ENCODE peak calls at places on chromosomes 2 and 18, in six cellular contexts. X is spleen, Y is stomach, S is A549, N is transverse colon, B is uterus. D is an unnamed sample. For H3K4me1, the result is how much of the 10 kb centered on the place peaks cover.

GRCh38 chr18:69697069-69697468 is 250.6 kb downstream of the CD226 start:
- DNase-seq in X (no peak), Y (no peak), S (no peak), N (no peak), B (no peak), D (no peak)

GRCh38 chr2:99710720-99711612 is 221.1 kb upstream of the REV1 start:
- DNase-seq in X (no peak), Y (no peak), S (no peak), N (no peak), B (no peak), D (no peak)

GRCh38 chr2:199684832-199685231 is 166.2 kb downstream of the FTCDNL1 start:
- DNase-seq in X (no peak), Y (no peak), S (no peak), N (no peak), B (no peak), D (no peak)

GRCh38 chr2:197184959-197185586 is 125.5 kb downstream of the ANKRD44 start:
- DNase-seq in X (peak), Y (peak), S (no peak), N (no peak), B (peak), D (peak)

GRCh38 chr2:217994776-217995274 is 8.0 kb downstream of the TNS1 start:
- DNase-seq in X (no peak), Y (no peak), S (peak), N (no peak), B (no peak), D (no peak)

GRCh38 chr2:105141099-105141614 is 100.4 kb upstream of the GPR45 start:
- DNase-seq in X (no peak), Y (no peak), S (no peak), N (no peak), B (no peak), D (no peak)

GRCh38 chr2:54808642-54809041 is 85.2 kb downstream of the EML6 start:
- DNase-seq in X (no peak), Y (no peak), S (no peak), N (no peak), B (no peak), D (no peak)

GRCh38 chr2:174593041-174593440 is 4.6 kb downstream of the WIPF1 start:
- DNase-seq in X (no peak), Y (no peak), S (no peak), N (no peak), B (no peak), D (no peak)

GRCh38 chr2:30790879-30791278 is 16.4 kb downstream of the CAPN13 start:
- DNase-seq in X (no peak), Y (no peak), S (no peak), N (no peak), B (no peak), D (no peak)

GRCh38 chr18:9831723-9832199 is 54.0 kb upstream of the TXNDC2 start:
- DNase-seq in X (no peak), Y (no peak), S (no peak), N (no peak), B (no peak), D (no peak)

GRCh38 chr2:33068261-33068660 is 121.5 kb downstream of the LTBP1 start:
- DNase-seq in X (no peak), Y (no peak), S (peak), N (no peak), B (no peak), D (no peak)

GRCh38 chr2:129936334-129936934 is 43.0 kb upstream of the RAB6C start:
- DNase-seq in X (no peak), Y (peak), S (no peak), N (peak), B (peak), D (peak)

GRCh38 chr2:65835106-65835505 is 402.7 kb upstream of the SPRED2 start:
- DNase-seq in X (no peak), Y (no peak), S (no peak), N (no peak), B (no peak), D (no peak)

GRCh38 chr2:205743982-205744644 is 61.8 kb downstream of the NRP2 start:
- DNase-seq in X (no peak), Y (no peak), S (no peak), N (no peak), B (no peak), D (no peak)

GRCh38 chr2:65566617-65567016 is 134.2 kb upstream of the SPRED2 start:
- DNase-seq in X (peak), Y (no peak), S (no peak), N (no peak), B (no peak), D (no peak)

GRCh38 chr2:18795881-18796280 is 206.5 kb upstream of the NT5C1B start:
- DNase-seq in X (no peak), Y (no peak), S (no peak), N (no peak), B (no peak), D (no peak)

GRCh38 chr2:185436787-185437372 is 301.7 kb upstream of the FSIP2 start:
- DNase-seq in X (no peak), Y (no peak), S (no peak), N (no peak), B (no peak), D (no peak)

GRCh38 chr2:211068108-211068780 is 511.8 kb downstream of the CPS1 start:
- DNase-seq in X (no peak), Y (no peak), S (no peak), N (no peak), B (no peak), D (no peak)

GRCh38 chr2:2881507-2881906 is 496.1 kb downstream of the EIPR1 start:
- DNase-seq in X (no peak), Y (no peak), S (no peak), N (no peak), B (no peak), D (no peak)

GRCh38 chr2:20589975-20590703 is 60.8 kb downstream of the HS1BP3 start:
- DNase-seq in X (peak), Y (peak), S (no peak), N (peak), B (peak), D (no peak)

GRCh38 chr18:44080054-44080453 is 600.6 kb upstream of the SETBP1 start:
- DNase-seq in X (no peak), Y (no peak), S (no peak), N (no peak), B (no peak), D (no peak)

DNA sequence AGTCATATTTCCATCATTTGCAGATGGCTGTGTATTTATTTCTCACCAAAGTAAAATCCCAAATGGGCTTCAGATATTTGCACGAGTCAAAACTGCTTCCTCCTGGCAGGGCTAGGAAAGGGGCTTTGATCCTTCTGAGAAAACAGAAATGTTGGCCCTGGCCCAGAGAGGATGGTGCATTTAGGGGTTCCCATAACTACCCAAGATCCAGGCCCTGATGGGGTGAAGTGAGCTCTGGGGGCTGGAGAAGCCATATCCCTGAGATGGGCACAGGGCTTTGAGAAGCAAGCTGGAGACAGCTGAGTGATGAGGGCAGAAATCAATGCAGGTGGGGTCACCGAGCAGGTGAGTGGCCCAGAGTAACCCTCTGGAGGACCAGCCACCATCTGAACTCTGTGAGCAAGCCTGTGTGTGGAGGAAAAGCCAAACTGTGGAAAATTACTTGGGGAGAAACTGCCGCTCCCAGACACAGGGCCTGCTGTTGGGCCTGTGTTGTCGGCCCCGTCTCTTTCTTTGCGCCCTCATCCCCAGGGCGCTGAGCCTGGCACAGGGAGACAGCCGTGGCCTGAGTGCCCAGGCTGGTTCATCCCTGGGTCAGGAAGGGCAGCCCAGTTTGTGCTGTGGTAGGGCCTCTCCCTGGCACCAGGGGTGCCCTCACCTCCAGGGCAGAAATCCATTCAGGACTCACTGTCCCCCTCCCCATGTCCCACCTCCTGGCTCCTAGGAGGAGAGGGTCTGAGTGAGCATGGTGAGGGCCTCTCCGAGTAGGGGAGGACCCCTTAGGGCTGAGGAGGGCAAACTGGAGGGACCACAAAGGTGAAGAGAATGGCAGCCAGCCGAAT is 167.8 kb upstream of the HAAO start:
- DNase-seq in X (no peak), Y (no peak), S (no peak), N (no peak), B (no peak), D (no peak)
- H3K4me1 ChIP-seq in X (under half), Y (half or more), S (under half), N (under half), B (under half), D (half or more)

GRCh38 chr2:170930132-170931109 is 1.4 kb downstream of the GORASP2 start:
- DNase-seq in X (peak), Y (no peak), S (peak), N (peak), B (no peak), D (peak)
- TF ChIP-seq POLR2A in X (no peak), Y (no peak), S (no peak), N (no peak), B (no peak), D (no peak)

GRCh38 chr2:43103093-43103404 is 123.4 kb downstream of the ZFP36L2 start:
- DNase-seq in X (no peak), Y (no peak), S (no peak), N (no peak), B (no peak), D (no peak)
- H3K4me1 ChIP-seq in X (under half), Y (under half), S (under half), N (under half), B (under half), D (under half)

GRCh38 chr2:219462349-219462748 is 27.7 kb downstream of the SPEG start:
- DNase-seq in X (no peak), Y (no peak), S (no peak), N (no peak), B (no peak), D (no peak)

GRCh38 chr2:219461669-219462068 is 27.0 kb downstream of the SPEG start:
- DNase-seq in X (no peak), Y (no peak), S (no peak), N (no peak), B (no peak), D (no peak)

GRCh38 chr2:219466816-219467735 is 31.6 kb upstream of the GMPPA start:
- DNase-seq in X (no peak), Y (no peak), S (no peak), N (no peak), B (no peak), D (no peak)

GRCh38 chr2:219465659-219466561 is 31.3 kb downstream of the SPEG start:
- DNase-seq in X (no peak), Y (no peak), S (no peak), N (no peak), B (no peak), D (no peak)

DNA sequence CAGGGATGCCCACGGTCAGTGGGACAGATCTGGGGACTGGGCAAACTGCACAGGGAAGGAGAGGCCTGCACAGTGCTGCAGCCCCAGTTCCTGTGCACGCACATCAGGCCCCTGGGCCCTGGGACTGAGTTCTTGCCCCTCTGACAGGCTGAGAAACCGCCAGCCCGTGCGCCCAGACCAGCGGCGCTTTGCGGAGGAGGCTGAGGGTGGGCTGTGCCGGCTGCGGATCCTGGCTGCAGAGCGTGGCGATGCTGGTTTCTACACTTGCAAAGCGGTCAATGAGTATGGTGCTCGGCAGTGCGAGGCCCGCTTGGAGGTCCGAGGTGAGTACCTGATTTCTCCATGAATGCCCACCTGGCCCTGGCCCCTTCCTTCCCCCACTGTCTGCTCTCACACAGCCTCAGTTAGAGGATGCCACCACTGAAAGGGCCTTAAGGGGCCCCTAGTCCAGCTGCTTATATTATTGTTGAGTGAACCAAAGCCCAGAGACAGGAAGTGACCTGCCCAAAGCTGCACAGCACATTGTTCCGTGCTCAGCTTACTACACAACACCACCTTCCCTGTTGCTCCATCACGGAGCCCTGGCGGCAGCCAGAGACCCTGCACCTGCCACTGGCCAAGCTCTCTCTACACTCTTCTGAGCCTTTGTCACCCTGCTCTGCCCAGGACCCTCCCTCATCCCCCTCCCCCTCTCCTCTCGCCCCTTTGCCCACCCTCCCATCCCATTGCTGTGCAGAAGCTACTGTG is 29.8 kb downstream of the SPEG start:
- DNase-seq in X (no peak), Y (no peak), S (no peak), N (no peak), B (no peak), D (no peak)
- TF ChIP-seq POLR2A in X (no peak), Y (no peak), S (no peak), N (no peak), B (no peak), D (no peak)